ENCODE peak calls at places on chromosomes 5 and 9, in ten cellular contexts. R is RPMI8226; Q is hippocampal formation; G is frontal cortex; S is fibroblast of lung; E is ureter; Z is AG04450; O is Jurkat, Clone E6-1; V is NCI-H2029; L is GOT3. F is an unnamed sample.

GRCh38 chr5:56561-57290 is 35.2 kb upstream of the PLEKHG4B start:
- DNase-seq in Q (no peak), L (no peak), S (peak), G (no peak), R (peak), Z (no peak), V (peak), O (peak), E (no peak), F (no peak)

GRCh38 chr5:74243634-74244033 is 396.9 kb downstream of the ENC1 start:
- DNase-seq in S (peak), Q (no peak), O (no peak), Z (no peak), L (no peak), G (no peak), E (no peak), R (no peak), V (peak), F (no peak)

GRCh38 chr9:99822096-99822595 is 461 bp downstream of the NR4A3 start:
- DNase-seq in O (peak), S (no peak), E (no peak), V (no peak), Q (peak), R (no peak), L (no peak), Z (no peak), G (peak), F (no peak)

GRCh38 chr5:52693279-52693678 is 94.4 kb upstream of the ITGA1 start:
- DNase-seq in V (no peak), G (no peak), R (no peak), S (peak), L (no peak), Q (no peak), E (no peak), Z (no peak), O (no peak), F (no peak)

GRCh38 chr9:88064554-88064953 is 73.7 kb downstream of the SPATA31C2 start:
- DNase-seq in O (no peak), E (no peak), Z (no peak), Q (no peak), S (no peak), R (no peak), G (no peak), V (no peak), L (no peak), F (no peak)

GRCh38 chr5:8845316-8845715 is 700.6 kb downstream of the SEMA5A start:
- DNase-seq in L (no peak), R (no peak), E (no peak), O (no peak), Z (no peak), S (peak), G (no peak), Q (no peak), V (no peak), F (no peak)

GRCh38 chr9:23563497-23563896 is 262.5 kb downstream of the ELAVL2 start:
- DNase-seq in O (no peak), R (no peak), V (no peak), Z (no peak), Q (no peak), E (no peak), L (no peak), G (no peak), S (peak), F (no peak)

GRCh38 chr5:14122089-14122488 is 21.1 kb upstream of the TRIO start:
- DNase-seq in V (no peak), O (no peak), G (no peak), Z (no peak), L (no peak), E (no peak), S (no peak), Q (no peak), R (no peak), F (no peak)

GRCh38 chr5:171444582-171444981 is 25.1 kb downstream of the FGF18 start:
- DNase-seq in L (no peak), V (no peak), R (no peak), O (no peak), E (no peak), G (no peak), Q (no peak), Z (no peak), S (peak), F (no peak)

GRCh38 chr9:106934831-106935230 is 71.9 kb downstream of the ZNF462 start:
- DNase-seq in Q (no peak), S (no peak), L (no peak), O (no peak), E (no peak), G (no peak), R (no peak), V (no peak), Z (no peak), F (no peak)

GRCh38 chr5:77379558-77380061 is 112.5 kb downstream of the WDR41 start:
- DNase-seq in O (no peak), V (no peak), Z (no peak), Q (no peak), E (no peak), G (no peak), S (no peak), L (no peak), R (no peak), F (no peak)

GRCh38 chr5:170132642-170133448 is 27.1 kb downstream of the FOXI1 start:
- DNase-seq in R (no peak), S (peak), O (no peak), G (no peak), Q (no peak), E (no peak), Z (no peak), L (no peak), V (no peak), F (no peak)

GRCh38 chr5:84130006-84130580 is 254.6 kb downstream of the EDIL3 start:
- DNase-seq in L (no peak), Q (peak), Z (no peak), O (no peak), V (no peak), G (no peak), E (no peak), R (no peak), S (no peak), F (no peak)

GRCh38 chr5:136295914-136296313 is 69.4 kb downstream of the TRPC7 start:
- DNase-seq in O (no peak), R (no peak), Q (no peak), V (no peak), Z (no peak), L (no peak), E (no peak), S (peak), G (no peak), F (no peak)

GRCh38 chr5:124310453-124310852 is 436.0 kb downstream of the ZNF608 start:
- DNase-seq in O (no peak), E (no peak), Q (no peak), V (no peak), S (no peak), L (no peak), G (no peak), R (no peak), Z (no peak), F (no peak)

GRCh38 chr5:171630670-171631065 is 154.9 kb upstream of the SMIM23 start:
- DNase-seq in G (no peak), Q (no peak), V (no peak), R (peak), Z (no peak), L (no peak), S (no peak), E (no peak), O (peak), F (no peak)

GRCh38 chr5:79269733-79270166 is 33.8 kb downstream of the JMY start:
- DNase-seq in L (no peak), V (no peak), E (no peak), S (no peak), R (no peak), G (no peak), O (no peak), Q (no peak), Z (no peak), F (no peak)

GRCh38 chr5:67416133-67416937 is 219.7 kb upstream of the CD180 start:
- DNase-seq in R (no peak), Z (no peak), G (no peak), Q (no peak), S (no peak), E (no peak), O (peak), L (no peak), V (no peak), F (no peak)

GRCh38 chr5:135353952-135354721 is 44.9 kb downstream of the MACROH2A1 start:
- DNase-seq in L (no peak), S (peak), Z (peak), O (no peak), V (no peak), Q (no peak), R (no peak), E (no peak), G (no peak), F (no peak)

GRCh38 chr9:79263666-79264460 is 307.9 kb upstream of the TLE4 start:
- DNase-seq in E (no peak), V (no peak), Z (no peak), G (no peak), R (no peak), O (no peak), L (no peak), S (peak), Q (no peak), F (no peak)

GRCh38 chr9:91795500-91796241 is 154.4 kb downstream of the ROR2 start:
- DNase-seq in S (peak), E (no peak), Q (no peak), L (no peak), Z (no peak), V (no peak), R (no peak), G (no peak), O (no peak), F (no peak)

GRCh38 chr5:51225671-51226419 is 157.4 kb upstream of the ISL1 start:
- DNase-seq in O (no peak), V (peak), E (no peak), S (no peak), Z (no peak), Q (no peak), R (no peak), G (no peak), L (no peak), F (no peak)

GRCh38 chr9:85743290-85744128 is 1.8 kb upstream of the AGTPBP1 start:
- DNase-seq in V (no peak), Z (peak), Q (no peak), O (peak), E (no peak), G (no peak), L (no peak), S (peak), R (no peak), F (no peak)

GRCh38 chr9:99437145-99437544 is 215.1 kb downstream of the SEC61B start:
- DNase-seq in L (no peak), Q (no peak), O (no peak), E (no peak), S (no peak), R (no peak), V (peak), G (no peak), Z (no peak), F (no peak)

GRCh38 chr5:50694027-50694590 is 27.7 kb downstream of the PARP8 start:
- DNase-seq in S (no peak), Z (no peak), Q (no peak), L (no peak), R (no peak), G (no peak), O (no peak), E (no peak), V (no peak), F (no peak)

GRCh38 chr5:168685566-168685965 is 106.4 kb upstream of the PANK3 start:
- DNase-seq in V (no peak), Q (no peak), R (no peak), L (no peak), S (no peak), Z (no peak), O (no peak), E (no peak), G (no peak), F (no peak)

GRCh38 chr9:129399301-129399990 is 221.4 kb upstream of the IER5L start:
- DNase-seq in Q (no peak), Z (no peak), L (no peak), R (no peak), O (no peak), S (no peak), E (no peak), G (no peak), V (no peak), F (no peak)

GRCh38 chr9:72442212-72442607 is 77.2 kb upstream of the ZFAND5 start:
- DNase-seq in Z (peak), L (no peak), S (peak), Q (no peak), G (no peak), R (no peak), O (no peak), E (no peak), V (no peak), F (no peak)

GRCh38 chr9:123725389-123725788 is 204.5 kb downstream of the DENND1A start:
- DNase-seq in O (no peak), G (no peak), Q (peak), Z (no peak), S (peak), E (no peak), R (no peak), V (no peak), L (no peak), F (no peak)

GRCh38 chr9:2727966-2728613 is 10.8 kb downstream of the KCNV2 start:
- DNase-seq in L (no peak), S (peak), Q (peak), R (peak), O (no peak), G (no peak), Z (peak), V (no peak), E (peak), F (peak)

GRCh38 chr9:129673602-129674001 is 8.2 kb downstream of the PRRX2 start:
- DNase-seq in G (no peak), L (no peak), S (no peak), Z (no peak), E (no peak), Q (no peak), R (no peak), V (no peak), O (no peak), F (no peak)

GRCh38 chr9:28093141-28093540 is 519.9 kb upstream of the C9orf72 start:
- DNase-seq in O (no peak), R (no peak), V (no peak), S (no peak), Z (no peak), E (no peak), G (no peak), Q (no peak), L (no peak), F (no peak)

GRCh38 chr5:60668715-60669304 is 31.2 kb downstream of the DEPDC1B start:
- DNase-seq in S (peak), O (peak), L (no peak), Z (no peak), Q (peak), R (peak), E (no peak), G (no peak), V (peak), F (peak)

GRCh38 chr5:88691945-88692868 is 190.8 kb downstream of the MEF2C start:
- DNase-seq in Q (no peak), V (no peak), L (no peak), S (peak), G (no peak), R (no peak), E (no peak), O (no peak), Z (no peak), F (no peak)

GRCh38 chr5:136053336-136054121 is 24.7 kb downstream of the TGFBI start:
- DNase-seq in V (no peak), Z (peak), O (no peak), S (peak), E (peak), G (no peak), L (peak), Q (no peak), R (no peak), F (no peak)

GRCh38 chr9:21555911-21556310 is 73.8 kb upstream of the IFNE start:
- DNase-seq in O (no peak), L (no peak), E (no peak), V (no peak), R (no peak), G (no peak), S (peak), Q (no peak), Z (no peak), F (no peak)